ENCODE peak calls at places on chromosomes 6 and 20, in six cellular contexts. V is pancreas, J is HEK293T, K is GM03348, A is left ventricle myocardium inferior, W is GM12865. S is an unnamed sample.

GRCh38 chr20:17533396-17533795 is 2.2 kb upstream of the BFSP1 start:
- DNase-seq in J (peak), W (peak), A (no peak), V (no peak), K (peak), S (peak)

GRCh38 chr6:134253681-134254080 is 64.2 kb downstream of the SGK1 start:
- DNase-seq in V (no peak), K (peak), A (no peak), J (no peak), W (no peak), S (peak)

GRCh38 chr20:58891686-58892125 is 39.2 kb downstream of the GNAS start:
- DNase-seq in V (no peak), A (peak), K (peak), W (peak), J (peak), S (peak)

GRCh38 chr6:50145125-50145524 is 95.4 kb upstream of the DEFB112 start:
- DNase-seq in V (no peak), W (peak), J (peak), K (peak), A (no peak), S (peak)

GRCh38 chr6:168335341-168335740 is 15.8 kb upstream of the DACT2 start:
- DNase-seq in J (no peak), A (no peak), W (no peak), K (no peak), V (no peak), S (no peak)

GRCh38 chr20:53918949-53919361 is 151.4 kb downstream of the BCAS1 start:
- DNase-seq in A (no peak), W (peak), V (no peak), K (no peak), J (peak), S (no peak)

GRCh38 chr6:68226460-68226859 is 408.6 kb upstream of the ADGRB3 start:
- DNase-seq in V (no peak), K (no peak), W (peak), J (no peak), A (no peak), S (no peak)

GRCh38 chr6:142913511-142914047 is 31.4 kb downstream of the HIVEP2 start:
- DNase-seq in J (no peak), V (no peak), K (no peak), A (no peak), W (peak), S (no peak)

GRCh38 chr6:17202526-17202925 is 78.6 kb upstream of the RBM24 start:
- DNase-seq in J (no peak), V (no peak), K (no peak), W (no peak), A (no peak), S (no peak)

GRCh38 chr20:137668-138131 is 4.7 kb upstream of the DEFB126 start:
- DNase-seq in J (peak), A (no peak), K (no peak), V (no peak), W (peak), S (peak)

GRCh38 chr6:158970640-158971291 is 29.2 kb downstream of the RSPH3 start:
- DNase-seq in K (no peak), J (no peak), W (no peak), V (no peak), A (no peak), S (peak)

GRCh38 chr6:75158176-75158575 is 47.7 kb downstream of the COL12A1 start:
- DNase-seq in J (no peak), A (no peak), K (no peak), V (no peak), W (no peak), S (peak)

GRCh38 chr20:15336011-15336410 is 998.6 kb upstream of the FLRT3 start:
- DNase-seq in J (no peak), V (no peak), A (no peak), W (no peak), K (no peak), S (no peak)

GRCh38 chr6:111794716-111795452 is 78.4 kb downstream of the FYN start:
- DNase-seq in W (no peak), A (no peak), V (no peak), K (no peak), J (no peak), S (no peak)

GRCh38 chr6:153301602-153302001 is 170.5 kb upstream of the RGS17 start:
- DNase-seq in A (no peak), W (peak), K (no peak), J (peak), V (no peak), S (no peak)

GRCh38 chr6:158211273-158212055 is 43.3 kb downstream of the GTF2H5 start:
- DNase-seq in V (no peak), A (no peak), K (peak), J (no peak), W (peak), S (peak)

GRCh38 chr20:22577515-22578220 is 6.7 kb downstream of the FOXA2 start:
- DNase-seq in W (no peak), V (peak), K (no peak), A (no peak), J (no peak), S (no peak)

GRCh38 chr6:170296746-170297576 is 6.1 kb upstream of the DLL1 start:
- DNase-seq in V (no peak), K (no peak), J (no peak), W (no peak), A (no peak), S (no peak)

GRCh38 chr6:53734473-53735299 is 60.1 kb upstream of the LRRC1 start:
- DNase-seq in K (peak), A (peak), V (peak), W (peak), J (peak), S (peak)

GRCh38 chr6:586553-586952 is 70.3 kb downstream of the HUS1B start:
- DNase-seq in K (no peak), W (no peak), V (no peak), A (no peak), J (no peak), S (no peak)

GRCh38 chr20:19375301-19375885 is 163.0 kb downstream of the SLC24A3 start:
- DNase-seq in W (no peak), A (no peak), J (no peak), V (no peak), K (no peak), S (no peak)